ENCODE peak calls at places on chromosomes 16 and 17, in nine cellular contexts. I is ELR; G is HS-5; W is GM10248; Y is GM06990; R is T47D; P is activated CD8-positive, alpha-beta T cell treated with anti-CD3 and anti-CD28 coated beads for 36 hours; X is activated naive CD8-positive, alpha-beta T cell treated with anti-CD3 and anti-CD28 coated beads, Interleukin-2, amount 50 U/mL, for 24 hours; A is effector CD4-positive, alpha-beta T cell. K is an unnamed sample.

GRCh38 chr17:69853533-69854262 is 221.3 kb upstream of the KCNJ16 start:
- DNase-seq in X (no peak), Y (no peak), I (no peak), G (no peak), R (no peak), W (no peak), A (no peak), P (no peak), K (peak)

GRCh38 chr17:80649672-80650338 is 105.2 kb downstream of the RPTOR start:
- DNase-seq in A (peak), G (peak), X (peak), R (peak), P (peak), W (peak), Y (no peak), I (peak), K (peak)

GRCh38 chr16:48592839-48593429 is 17.0 kb downstream of the N4BP1 start:
- DNase-seq in G (no peak), R (peak), I (peak), A (no peak), P (no peak), X (no peak), W (no peak), Y (no peak), K (no peak)

GRCh38 chr17:2814499-2815341 is 18.5 kb downstream of the RAP1GAP2 start:
- DNase-seq in G (no peak), P (peak), W (peak), A (peak), R (no peak), I (no peak), Y (peak), X (peak), K (peak)

GRCh38 chr16:88703486-88704309 is 2.5 kb downstream of the RNF166 start:
- DNase-seq in Y (peak), P (peak), W (peak), I (no peak), X (peak), G (no peak), R (no peak), A (peak), K (peak)

GRCh38 chr17:81868674-81869220 is 2.4 kb downstream of the ARHGDIA start:
- DNase-seq in P (peak), X (no peak), I (peak), A (no peak), G (no peak), R (peak), Y (no peak), W (no peak), K (no peak)

GRCh38 chr16:53950677-53951076 is 246.7 kb downstream of the FTO start:
- DNase-seq in I (no peak), P (no peak), G (no peak), Y (no peak), R (peak), A (no peak), W (no peak), X (no peak), K (no peak)

GRCh38 chr16:89742948-89743347 is 21.6 kb downstream of the ZNF276 start:
- DNase-seq in W (no peak), Y (no peak), G (no peak), A (no peak), I (no peak), R (no peak), X (no peak), P (no peak), K (no peak)

GRCh38 chr16:27315333-27316037 is 1.7 kb downstream of the IL4R start:
- DNase-seq in W (no peak), Y (peak), I (peak), G (peak), A (peak), X (peak), P (peak), R (no peak), K (peak)

GRCh38 chr16:82016268-82016667 is 5.0 kb upstream of the SDR42E1 start:
- DNase-seq in W (no peak), I (peak), A (no peak), R (peak), G (no peak), Y (no peak), X (no peak), P (no peak), K (peak)